ENCODE peak calls at places on chromosomes 13 and 19, in eight cellular contexts. D, Z, F, W, K, I, P and E are unnamed samples.

GRCh38 chr13:37127706-37128241 is 22.3 kb upstream of the CSNK1A1L start:
- DNase-seq in P (peak; percentile 93), F (peak; percentile 85), K (peak; percentile 84), I (peak; percentile 50), W (peak; percentile 87), D (peak; percentile 27), Z (no peak), E (peak; percentile 94)

GRCh38 chr13:70613295-70613694 is 505.0 kb upstream of the KLHL1 start:
- DNase-seq in I (no peak), P (no peak), D (no peak), K (peak; percentile 37), W (no peak), Z (no peak), F (no peak), E (no peak)

GRCh38 chr19:42362891-42363440 is 27.1 kb downstream of the CNFN start:
- DNase-seq in K (no peak), Z (no peak), W (no peak), D (no peak), P (no peak), I (no peak), F (no peak), E (no peak)

GRCh38 chr19:42596391-42597071 is 1.8 kb upstream of the CEACAM8 start:
- DNase-seq in W (no peak), P (peak; percentile 16), F (peak; percentile 36), K (peak; percentile 22), I (no peak), Z (peak; percentile 64), D (peak; percentile 30), E (no peak)

GRCh38 chr19:55352040-55352439 is 2.5 kb downstream of the COX6B2 start:
- DNase-seq in I (no peak), P (no peak), F (no peak), W (no peak), Z (no peak), D (no peak), K (no peak), E (no peak)

GRCh38 chr19:13953021-13953531 is 767 bp downstream of the DCAF15 start:
- DNase-seq in W (peak; percentile 13), P (peak; percentile 63), F (peak; percentile 87), K (peak; percentile 45), D (no peak), Z (peak; percentile 57), I (no peak), E (peak; percentile 39)

GRCh38 chr13:51840917-51841316 is 4.1 kb downstream of the TMEM272 start:
- DNase-seq in I (no peak), D (no peak), W (no peak), P (no peak), K (no peak), Z (no peak), F (no peak), E (no peak)

GRCh38 chr13:94236876-94237275 is 242.6 kb downstream of the DCT start:
- DNase-seq in W (no peak), P (peak; percentile 22), K (peak; percentile 57), D (no peak), Z (no peak), F (no peak), I (no peak), E (no peak)

GRCh38 chr19:18419195-18419698 is at the start of gene SSBP4:
- DNase-seq in D (peak; percentile 85), I (peak; percentile 53), W (no peak), K (peak; percentile 82), Z (peak; percentile 76), F (peak; percentile 93), P (peak; percentile 79), E (peak; percentile 70)

GRCh38 chr13:85665286-85665685 is 133.9 kb downstream of the SLITRK6 start:
- DNase-seq in F (no peak), D (no peak), K (peak; percentile 22), P (peak; percentile 7), W (peak; percentile 82), I (peak; percentile 6), Z (no peak), E (peak; percentile 82)

GRCh38 chr13:71587778-71588177 is 279.2 kb downstream of the DACH1 start:
- DNase-seq in P (no peak), I (no peak), K (no peak), Z (no peak), F (no peak), W (no peak), D (no peak), E (no peak)

GRCh38 chr13:29713841-29714240 is 118.4 kb upstream of the SLC7A1 start:
- DNase-seq in W (no peak), P (peak; percentile 56), Z (no peak), D (no peak), F (peak; percentile 9), I (peak; percentile 14), K (peak; percentile 52), E (peak; percentile 21)

GRCh38 chr13:79445968-79446645 is 34.8 kb upstream of the NDFIP2 start:
- DNase-seq in W (no peak), F (no peak), I (no peak), K (no peak), D (no peak), P (no peak), Z (no peak), E (no peak)

DNA sequence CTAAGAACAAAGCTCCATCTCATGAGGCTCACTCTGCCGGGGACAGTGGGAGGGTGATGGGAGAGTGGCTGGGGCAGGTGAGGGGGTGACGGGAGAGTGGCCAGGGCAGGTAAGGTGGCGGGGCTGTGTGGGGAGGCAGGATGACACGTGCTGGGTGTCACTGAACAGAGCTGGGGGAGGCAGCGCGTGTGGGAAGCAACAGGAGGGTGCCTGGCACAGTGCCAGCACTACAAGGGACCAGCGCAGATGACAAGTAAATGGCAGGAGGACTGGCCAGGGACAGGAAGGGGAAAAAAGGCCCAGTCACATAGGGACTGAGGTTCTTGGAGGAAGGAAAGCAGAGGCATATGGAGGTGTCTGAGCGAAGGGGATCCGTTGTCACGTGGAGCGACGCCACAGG is 129.9 kb downstream of the RNF17 start:
- DNase-seq in K (no peak), Z (no peak), W (no peak), D (no peak), I (no peak), P (no peak), F (no peak), E (no peak)
- H3K4me3 ChIP-seq in K (no peak overlapping the region), Z (no peak overlapping the region), W (no peak overlapping the region), D (no peak overlapping the region), I (no peak overlapping the region), P (no peak overlapping the region), F (no peak overlapping the region), E (no peak overlapping the region)

DNA sequence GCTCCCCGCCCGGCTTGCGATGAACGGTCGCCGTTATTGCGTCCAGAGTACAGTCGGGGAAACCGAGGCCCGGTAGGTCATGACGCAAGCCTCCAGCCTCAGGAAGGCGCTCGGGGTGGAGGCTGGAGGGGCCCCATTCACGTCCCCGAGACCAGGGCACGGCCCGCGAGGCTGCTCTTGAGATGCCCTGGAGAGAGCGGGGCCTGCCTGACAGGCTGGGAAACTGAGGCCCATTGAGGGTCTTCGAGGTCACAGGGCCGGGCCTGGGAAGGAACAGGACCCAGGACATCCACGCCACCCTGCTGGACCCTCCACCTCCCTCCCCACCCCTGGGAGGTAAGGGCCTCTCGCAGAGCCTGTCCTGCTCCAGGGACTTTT is 367 bp downstream of the NDUFS7 start:
- DNase-seq in K (no peak), P (no peak), D (no peak), W (no peak), F (peak; percentile 17), Z (no peak), I (no peak), E (no peak)
- H3K4me3 ChIP-seq in K (peak overlapping the region; percentile 89), P (peak overlapping the region; percentile 99), D (peak overlapping the region; percentile 90), W (peak overlapping the region; percentile 78), F (peak overlapping the region; percentile 88), Z (peak overlapping the region; percentile 87), I (peak overlapping the region; percentile 93), E (peak overlapping the region; percentile 58)

GRCh38 chr19:2600914-2601870 is 101.3 kb downstream of the GNG7 start:
- DNase-seq in K (no peak), Z (no peak), I (no peak), F (no peak), P (no peak), W (no peak), D (no peak), E (no peak)

GRCh38 chr19:2602391-2603181 is 99.9 kb downstream of the GNG7 start:
- DNase-seq in I (peak; percentile 73), F (peak; percentile 93), K (peak; percentile 93), P (peak; percentile 79), Z (peak; percentile 93), W (peak; percentile 81), D (peak; percentile 89), E (peak; percentile 81)

GRCh38 chr19:2604747-2605329 is 97.7 kb downstream of the GNG7 start:
- DNase-seq in W (no peak), K (no peak), I (no peak), P (no peak), Z (no peak), D (no peak), F (no peak), E (no peak)

GRCh38 chr19:2607712-2608601 is 94.5 kb downstream of the GNG7 start:
- DNase-seq in D (no peak), F (no peak), W (no peak), I (no peak), K (no peak), P (no peak), Z (no peak), E (no peak)

GRCh38 chr19:2603320-2603719 is 99.2 kb downstream of the GNG7 start:
- DNase-seq in P (peak; percentile 55), F (peak; percentile 75), K (peak; percentile 50), W (no peak), Z (no peak), D (peak; percentile 78), I (peak; percentile 34), E (no peak)
- H3K4me3 ChIP-seq in P (no peak overlapping the region), F (peak overlapping the region; percentile 60), K (no peak overlapping the region), W (peak overlapping the region; percentile 11), Z (no peak overlapping the region), D (peak overlapping the region; percentile 19), I (peak overlapping the region; percentile 12), E (no peak overlapping the region)

GRCh38 chr19:7393459-7393858 is 44.7 kb downstream of the ARHGEF18 start:
- DNase-seq in D (no peak), P (no peak), Z (no peak), W (no peak), I (no peak), K (no peak), F (no peak), E (no peak)

GRCh38 chr19:7395360-7395781 is 46.6 kb downstream of the ARHGEF18 start:
- DNase-seq in K (peak; percentile 39), W (no peak), P (no peak), F (peak; percentile 54), I (no peak), Z (no peak), D (no peak), E (no peak)

GRCh38 chr19:7394728-7395359 is 46.1 kb downstream of the ARHGEF18 start:
- DNase-seq in P (peak; percentile 90), K (peak; percentile 90), F (peak; percentile 94), Z (peak; percentile 92), W (peak; percentile 63), D (peak; percentile 89), I (peak; percentile 74), E (peak; percentile 87)

GRCh38 chr19:7395793-7396192 is 47.1 kb downstream of the ARHGEF18 start:
- DNase-seq in K (peak; percentile 18), Z (no peak), F (no peak), I (no peak), P (no peak), W (no peak), D (no peak), E (no peak)

DNA sequence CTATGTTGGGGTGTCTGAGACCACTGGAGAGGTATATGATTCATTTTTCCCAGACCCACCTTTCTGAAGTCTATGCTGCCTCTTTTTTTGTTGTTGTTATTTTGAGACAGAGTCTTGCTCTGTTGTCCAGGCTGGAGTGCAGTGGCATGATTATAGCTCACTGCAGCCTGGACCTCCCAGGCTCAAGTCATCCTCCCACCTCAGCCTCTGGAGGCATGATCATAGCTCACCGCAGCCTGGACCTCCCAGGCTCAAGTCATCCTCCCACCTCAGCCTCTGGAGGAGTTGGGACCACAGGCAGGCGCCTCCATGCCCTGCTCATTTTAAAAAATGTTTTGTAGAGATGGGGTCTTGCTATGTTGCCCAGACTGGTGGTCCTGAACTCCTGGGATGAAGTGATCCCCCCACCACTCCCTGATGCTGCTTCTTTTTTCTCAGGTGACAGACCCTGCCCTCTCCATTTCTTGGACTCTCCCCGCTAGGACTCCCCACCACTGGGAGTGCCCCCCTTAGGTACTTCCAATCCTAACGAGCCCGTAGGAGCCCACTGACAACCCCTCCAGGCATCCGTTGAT is 45.3 kb downstream of the ARHGEF18 start:
- DNase-seq in F (peak; percentile 16), K (no peak), I (no peak), P (peak; percentile 33), W (no peak), D (no peak), Z (no peak), E (no peak)
- H3K4me3 ChIP-seq in F (peak overlapping the region; percentile 96), K (peak overlapping the region; percentile 88), I (peak overlapping the region; percentile 88), P (peak overlapping the region; percentile 95), W (peak overlapping the region; percentile 94), D (peak overlapping the region; percentile 100), Z (peak overlapping the region; percentile 83), E (peak overlapping the region; percentile 86)